ENCODE peak calls at places on chromosome 5, in five cellular contexts. One of them, this sample, is unnamed.
A peak's percentile ranks its signal among the peaks of the same experiment; 100 is the strongest.

GRCh38 chr5:66896207-66896606 is 300.0 kb downstream of the MAST4 start:
- DNase-seq in hepatocyte: no peak
- DNase-seq in foreskin fibroblast: no peak
- DNase-seq in bronchial epithelial cell: peak; percentile 88
- DNase-seq in AG04450: no peak
- DNase-seq in this sample: no peak

GRCh38 chr5:154288145-154288544 is 97.6 kb downstream of the GALNT10 start:
- DNase-seq in hepatocyte: peak; percentile 28
- DNase-seq in foreskin fibroblast: peak; percentile 44
- DNase-seq in bronchial epithelial cell: no peak
- DNase-seq in AG04450: no peak
- DNase-seq in this sample: peak; percentile 93

GRCh38 chr5:34609951-34610431 is 46.1 kb upstream of the RAI14 start:
- DNase-seq in hepatocyte: no peak
- DNase-seq in foreskin fibroblast: no peak
- DNase-seq in bronchial epithelial cell: peak; percentile 42
- DNase-seq in AG04450: no peak
- DNase-seq in this sample: no peak

GRCh38 chr5:1793966-1794895 is 5.4 kb downstream of the MRPL36 start:
- DNase-seq in hepatocyte: no peak
- DNase-seq in foreskin fibroblast: peak; percentile 84
- DNase-seq in bronchial epithelial cell: peak; percentile 34
- DNase-seq in AG04450: peak; percentile 76
- DNase-seq in this sample: peak; percentile 61

GRCh38 chr5:54520438-54520846 is 2.9 kb downstream of the SNX18 start:
- DNase-seq in hepatocyte: peak; percentile 46
- DNase-seq in foreskin fibroblast: no peak
- DNase-seq in bronchial epithelial cell: peak; percentile 64
- DNase-seq in AG04450: no peak
- DNase-seq in this sample: no peak

GRCh38 chr5:127068771-127069330 is 4.5 kb downstream of the C5orf63 start:
- DNase-seq in hepatocyte: no peak
- DNase-seq in foreskin fibroblast: no peak
- DNase-seq in bronchial epithelial cell: peak; percentile 42
- DNase-seq in AG04450: no peak
- DNase-seq in this sample: no peak

GRCh38 chr5:144028644-144029043 is 141.8 kb downstream of the YIPF5 start:
- DNase-seq in hepatocyte: peak; percentile 51
- DNase-seq in foreskin fibroblast: peak; percentile 56
- DNase-seq in bronchial epithelial cell: no peak
- DNase-seq in AG04450: peak; percentile 57
- DNase-seq in this sample: no peak

GRCh38 chr5:110034076-110034475 is 344.3 kb downstream of the MAN2A1 start:
- DNase-seq in hepatocyte: no peak
- DNase-seq in foreskin fibroblast: no peak
- DNase-seq in bronchial epithelial cell: no peak
- DNase-seq in AG04450: no peak
- DNase-seq in this sample: no peak

GRCh38 chr5:37771203-37771611 is 68.6 kb downstream of the GDNF start:
- DNase-seq in hepatocyte: peak; percentile 11
- DNase-seq in foreskin fibroblast: no peak
- DNase-seq in bronchial epithelial cell: no peak
- DNase-seq in AG04450: no peak
- DNase-seq in this sample: no peak

GRCh38 chr5:144582046-144582445 is 411.4 kb downstream of the KCTD16 start:
- DNase-seq in hepatocyte: no peak
- DNase-seq in foreskin fibroblast: no peak
- DNase-seq in bronchial epithelial cell: peak; percentile 97
- DNase-seq in AG04450: no peak
- DNase-seq in this sample: no peak

GRCh38 chr5:78647838-78648358 is 674 bp downstream of the LHFPL2 start:
- DNase-seq in hepatocyte: peak; percentile 78
- DNase-seq in foreskin fibroblast: peak; percentile 41
- DNase-seq in bronchial epithelial cell: peak; percentile 32
- DNase-seq in AG04450: no peak
- DNase-seq in this sample: no peak

GRCh38 chr5:107359033-107359915 is 311.5 kb downstream of the EFNA5 start:
- DNase-seq in hepatocyte: no peak
- DNase-seq in foreskin fibroblast: peak; percentile 30
- DNase-seq in bronchial epithelial cell: no peak
- DNase-seq in AG04450: no peak
- DNase-seq in this sample: no peak

GRCh38 chr5:142202282-142202681 is 93.7 kb downstream of the NDFIP1 start:
- DNase-seq in hepatocyte: no peak
- DNase-seq in foreskin fibroblast: peak; percentile 47
- DNase-seq in bronchial epithelial cell: peak; percentile 72
- DNase-seq in AG04450: no peak
- DNase-seq in this sample: peak; percentile 43

GRCh38 chr5:369151-369939 is 47.8 kb downstream of the AHRR start:
- DNase-seq in hepatocyte: no peak
- DNase-seq in foreskin fibroblast: peak; percentile 58
- DNase-seq in bronchial epithelial cell: no peak
- DNase-seq in AG04450: no peak
- DNase-seq in this sample: no peak

GRCh38 chr5:95283761-95284511 is 958 bp downstream of the MCTP1 start:
- DNase-seq in hepatocyte: peak; percentile 68
- DNase-seq in foreskin fibroblast: no peak
- DNase-seq in bronchial epithelial cell: no peak
- DNase-seq in AG04450: no peak
- DNase-seq in this sample: no peak

GRCh38 chr5:33297760-33298216 is 143.0 kb upstream of the TARS1 start:
- DNase-seq in hepatocyte: no peak
- DNase-seq in foreskin fibroblast: no peak
- DNase-seq in bronchial epithelial cell: no peak
- DNase-seq in AG04450: no peak
- DNase-seq in this sample: no peak

GRCh38 chr5:25448646-25449045 is 803.9 kb upstream of the CDH10 start:
- DNase-seq in hepatocyte: peak; percentile 13
- DNase-seq in foreskin fibroblast: no peak
- DNase-seq in bronchial epithelial cell: no peak
- DNase-seq in AG04450: no peak
- DNase-seq in this sample: peak; percentile 17

GRCh38 chr5:53022889-53023511 is 33.8 kb downstream of the ITGA2 start:
- DNase-seq in hepatocyte: no peak
- DNase-seq in foreskin fibroblast: no peak
- DNase-seq in bronchial epithelial cell: no peak
- DNase-seq in AG04450: no peak
- DNase-seq in this sample: no peak

GRCh38 chr5:34571380-34572041 is 84.6 kb upstream of the RAI14 start:
- DNase-seq in hepatocyte: no peak
- DNase-seq in foreskin fibroblast: peak; percentile 51
- DNase-seq in bronchial epithelial cell: peak; percentile 85
- DNase-seq in AG04450: peak; percentile 42
- DNase-seq in this sample: no peak

GRCh38 chr5:22887566-22887965 is 34.4 kb upstream of the CDH12 start:
- DNase-seq in hepatocyte: no peak
- DNase-seq in foreskin fibroblast: no peak
- DNase-seq in bronchial epithelial cell: no peak
- DNase-seq in AG04450: no peak
- DNase-seq in this sample: no peak

GRCh38 chr5:60883229-60883628 is 39.2 kb upstream of the ELOVL7 start:
- DNase-seq in hepatocyte: peak; percentile 10
- DNase-seq in foreskin fibroblast: no peak
- DNase-seq in bronchial epithelial cell: peak; percentile 38
- DNase-seq in AG04450: no peak
- DNase-seq in this sample: no peak

GRCh38 chr5:98927988-98928801 is 612 bp downstream of the CHD1 start:
- DNase-seq in hepatocyte: peak; percentile 85
- DNase-seq in foreskin fibroblast: peak; percentile 51
- DNase-seq in bronchial epithelial cell: peak; percentile 35
- DNase-seq in AG04450: no peak
- DNase-seq in this sample: no peak

GRCh38 chr5:154166901-154167791 is 23.4 kb upstream of the GALNT10 start:
- DNase-seq in hepatocyte: no peak
- DNase-seq in foreskin fibroblast: no peak
- DNase-seq in bronchial epithelial cell: peak; percentile 29
- DNase-seq in AG04450: no peak
- DNase-seq in this sample: no peak

GRCh38 chr5:158590936-158591863 is 508.5 kb downstream of the EBF1 start:
- DNase-seq in hepatocyte: peak; percentile 61
- DNase-seq in foreskin fibroblast: peak; percentile 42
- DNase-seq in bronchial epithelial cell: peak; percentile 57
- DNase-seq in AG04450: no peak
- DNase-seq in this sample: peak; percentile 59

GRCh38 chr5:146368137-146368536 is 29.5 kb downstream of the POU4F3 start:
- DNase-seq in hepatocyte: no peak
- DNase-seq in foreskin fibroblast: no peak
- DNase-seq in bronchial epithelial cell: peak; percentile 12
- DNase-seq in AG04450: no peak
- DNase-seq in this sample: no peak

GRCh38 chr5:67897980-67898379 is 317.6 kb upstream of the PIK3R1 start:
- DNase-seq in hepatocyte: no peak
- DNase-seq in foreskin fibroblast: no peak
- DNase-seq in bronchial epithelial cell: peak; percentile 76
- DNase-seq in AG04450: no peak
- DNase-seq in this sample: no peak

GRCh38 chr5:115179068-115179958 is 9.6 kb upstream of the TRIM36 start:
- DNase-seq in hepatocyte: peak; percentile 36
- DNase-seq in foreskin fibroblast: no peak
- DNase-seq in bronchial epithelial cell: no peak
- DNase-seq in AG04450: no peak
- DNase-seq in this sample: no peak

GRCh38 chr5:96844476-96844990 is 31.8 kb upstream of the ERAP2 start:
- DNase-seq in hepatocyte: no peak
- DNase-seq in foreskin fibroblast: peak; percentile 30
- DNase-seq in bronchial epithelial cell: no peak
- DNase-seq in AG04450: no peak
- DNase-seq in this sample: no peak

GRCh38 chr5:963673-964531 is 44.7 kb upstream of the NKD2 start:
- DNase-seq in hepatocyte: peak; percentile 74
- DNase-seq in foreskin fibroblast: peak; percentile 45
- DNase-seq in bronchial epithelial cell: no peak
- DNase-seq in AG04450: peak; percentile 75
- DNase-seq in this sample: no peak

GRCh38 chr5:151770383-151771258 is 1.1 kb upstream of the G3BP1 start:
- DNase-seq in hepatocyte: peak; percentile 77
- DNase-seq in foreskin fibroblast: peak; percentile 62
- DNase-seq in bronchial epithelial cell: peak; percentile 21
- DNase-seq in AG04450: no peak
- DNase-seq in this sample: no peak

GRCh38 chr5:88660326-88660946 is 222.5 kb downstream of the MEF2C start:
- DNase-seq in hepatocyte: no peak
- DNase-seq in foreskin fibroblast: peak; percentile 42
- DNase-seq in bronchial epithelial cell: peak; percentile 20
- DNase-seq in AG04450: no peak
- DNase-seq in this sample: peak; percentile 15

GRCh38 chr5:132725745-132726144 is 11.6 kb downstream of the KIF3A start:
- DNase-seq in hepatocyte: no peak
- DNase-seq in foreskin fibroblast: no peak
- DNase-seq in bronchial epithelial cell: no peak
- DNase-seq in AG04450: no peak
- DNase-seq in this sample: no peak

GRCh38 chr5:33319151-33319550 is 121.6 kb upstream of the TARS1 start:
- DNase-seq in hepatocyte: no peak
- DNase-seq in foreskin fibroblast: no peak
- DNase-seq in bronchial epithelial cell: no peak
- DNase-seq in AG04450: no peak
- DNase-seq in this sample: no peak

GRCh38 chr5:173627860-173628392 is 11.5 kb upstream of the BOD1 start:
- DNase-seq in hepatocyte: no peak
- DNase-seq in foreskin fibroblast: no peak
- DNase-seq in bronchial epithelial cell: no peak
- DNase-seq in AG04450: no peak
- DNase-seq in this sample: no peak

GRCh38 chr5:173628501-173628900 is 12.1 kb upstream of the BOD1 start:
- DNase-seq in hepatocyte: no peak
- DNase-seq in foreskin fibroblast: no peak
- DNase-seq in bronchial epithelial cell: no peak
- DNase-seq in AG04450: no peak
- DNase-seq in this sample: no peak

GRCh38 chr5:173630724-173631365 is 14.4 kb upstream of the BOD1 start:
- DNase-seq in hepatocyte: no peak
- DNase-seq in foreskin fibroblast: no peak
- DNase-seq in bronchial epithelial cell: no peak
- DNase-seq in AG04450: no peak
- DNase-seq in this sample: no peak

GRCh38 chr5:173631478-173631877 is 15.0 kb upstream of the BOD1 start:
- DNase-seq in hepatocyte: no peak
- DNase-seq in foreskin fibroblast: no peak
- DNase-seq in bronchial epithelial cell: no peak
- DNase-seq in AG04450: no peak
- DNase-seq in this sample: no peak

GRCh38 chr5:173629628-173630027 is 13.2 kb upstream of the BOD1 start:
- DNase-seq in hepatocyte: no peak
- DNase-seq in foreskin fibroblast: no peak
- DNase-seq in bronchial epithelial cell: no peak
- DNase-seq in AG04450: no peak
- DNase-seq in this sample: no peak
- H3K4me3 ChIP-seq in hepatocyte: no peak overlapping the region
- H3K4me3 ChIP-seq in foreskin fibroblast: no peak overlapping the region
- H3K4me3 ChIP-seq in bronchial epithelial cell: no peak overlapping the region
- H3K4me3 ChIP-seq in AG04450: no peak overlapping the region
- H3K4me3 ChIP-seq in this sample: no peak overlapping the region

GRCh38 chr5:80554646-80555045 is 15.4 kb downstream of the ANKRD34B start:
- DNase-seq in hepatocyte: no peak
- DNase-seq in foreskin fibroblast: no peak
- DNase-seq in bronchial epithelial cell: no peak
- DNase-seq in AG04450: no peak
- DNase-seq in this sample: no peak
- TF ChIP-seq CTCF in hepatocyte: no peak
- TF ChIP-seq CTCF in foreskin fibroblast: no peak
- TF ChIP-seq CTCF in bronchial epithelial cell: no peak
- TF ChIP-seq CTCF in AG04450: no peak
- TF ChIP-seq CTCF in this sample: no peak

GRCh38 chr5:28914302-28914701 is 1875.9 kb upstream of the CDH9 start:
- DNase-seq in hepatocyte: no peak
- DNase-seq in foreskin fibroblast: no peak
- DNase-seq in bronchial epithelial cell: no peak
- DNase-seq in AG04450: no peak
- DNase-seq in this sample: no peak
- H3K4me3 ChIP-seq in hepatocyte: no peak overlapping the region
- H3K4me3 ChIP-seq in foreskin fibroblast: no peak overlapping the region
- H3K4me3 ChIP-seq in bronchial epithelial cell: no peak overlapping the region
- H3K4me3 ChIP-seq in AG04450: no peak overlapping the region
- H3K4me3 ChIP-seq in this sample: no peak overlapping the region

DNA sequence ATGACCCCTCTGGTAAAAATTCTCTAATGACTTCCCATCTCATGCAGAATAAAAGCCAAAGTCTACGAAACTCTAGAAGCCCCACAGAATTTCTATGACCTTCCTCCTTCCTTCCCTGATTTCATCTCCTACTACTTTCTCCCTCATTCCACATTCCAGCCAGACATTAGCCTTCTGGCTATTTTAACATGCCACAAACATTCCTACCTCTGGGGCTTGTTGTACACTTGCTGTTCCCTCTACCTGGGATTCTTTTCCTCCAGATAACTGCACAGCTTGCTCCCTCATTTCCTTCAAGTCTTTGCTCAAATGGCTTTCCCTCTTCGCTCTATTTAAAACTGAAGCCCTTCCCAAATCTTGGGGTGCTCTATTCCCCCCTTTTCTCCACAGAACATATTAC is 60.1 kb downstream of the FBXW11 start:
- DNase-seq in hepatocyte: no peak
- DNase-seq in foreskin fibroblast: no peak
- DNase-seq in bronchial epithelial cell: peak; percentile 14
- DNase-seq in AG04450: no peak
- DNase-seq in this sample: no peak
- TF ChIP-seq CTCF in hepatocyte: no peak
- TF ChIP-seq CTCF in foreskin fibroblast: no peak
- TF ChIP-seq CTCF in bronchial epithelial cell: peak; percentile 36
- TF ChIP-seq CTCF in AG04450: peak; percentile 12
- TF ChIP-seq CTCF in this sample: peak; percentile 5

This sample was measured in retinal pigment epithelial cell.